ENCODE peak calls at places on chromosomes 2 and 18, in five cellular contexts. M is GM20000, A is posterior cingulate gyrus, L is hypothalamus, T is psoas muscle. R is an unnamed sample.
A peak's percentile ranks its signal among the peaks of the same experiment; 100 is the strongest.

GRCh38 chr2:161199885-161200284 is 39.7 kb downstream of the TANK start:
- DNase-seq in M (peak; percentile 5), A (no peak), L (no peak), T (no peak), R (no peak)

GRCh38 chr2:147204102-147204501 is 640.7 kb upstream of the ACVR2A start:
- DNase-seq in M (no peak), A (no peak), L (no peak), T (no peak), R (no peak)

GRCh38 chr2:103991591-103991990 is 862.3 kb upstream of the POU3F3 start:
- DNase-seq in M (no peak), A (no peak), L (no peak), T (no peak), R (no peak)

GRCh38 chr2:233708942-233709341 is 3.8 kb upstream of the UGT1A5 start:
- DNase-seq in M (no peak), A (no peak), L (no peak), T (no peak), R (no peak)

GRCh38 chr2:232330068-232330999 is 48.2 kb upstream of the ALPP start:
- DNase-seq in M (no peak), A (peak; percentile 69), L (no peak), T (peak; percentile 45), R (no peak)

GRCh38 chr2:125745514-125745913 is 910.4 kb upstream of the GYPC start:
- DNase-seq in M (no peak), A (peak; percentile 92), L (peak; percentile 2), T (no peak), R (no peak)

GRCh38 chr2:178482437-178482836 is 2.2 kb downstream of the PLEKHA3 start:
- DNase-seq in M (peak; percentile 60), A (no peak), L (no peak), T (no peak), R (no peak)

GRCh38 chr2:147086715-147087114 is 758.1 kb upstream of the ACVR2A start:
- DNase-seq in M (no peak), A (no peak), L (no peak), T (no peak), R (no peak)

GRCh38 chr2:72273384-72273783 is 125.7 kb upstream of the CYP26B1 start:
- DNase-seq in M (no peak), A (no peak), L (no peak), T (no peak), R (no peak)

GRCh38 chr18:22523481-22523880 is 105.8 kb upstream of the CTAGE1 start:
- DNase-seq in M (no peak), A (no peak), L (no peak), T (no peak), R (no peak)

GRCh38 chr2:20614201-20615045 is 36.5 kb downstream of the HS1BP3 start:
- DNase-seq in M (no peak), A (peak; percentile 84), L (no peak), T (peak; percentile 85), R (no peak)

GRCh38 chr2:128638741-128639477 is 320.2 kb upstream of the HS6ST1 start:
- DNase-seq in M (no peak), A (peak; percentile 86), L (no peak), T (no peak), R (peak; percentile 83)

GRCh38 chr2:10243926-10244270 is 58.8 kb upstream of the HPCAL1 start:
- DNase-seq in M (no peak), A (peak; percentile 66), L (no peak), T (peak; percentile 15), R (no peak)

GRCh38 chr2:236715077-236715476 is 145.5 kb downstream of the ACKR3 start:
- DNase-seq in M (no peak), A (peak; percentile 62), L (no peak), T (no peak), R (peak; percentile 87)

GRCh38 chr2:205405194-205405593 is 277.1 kb upstream of the NRP2 start:
- DNase-seq in M (no peak), A (no peak), L (no peak), T (no peak), R (no peak)

GRCh38 chr18:78729099-78729467 is 250.5 kb upstream of the SALL3 start:
- DNase-seq in M (no peak), A (peak; percentile 39), L (no peak), T (no peak), R (no peak)

GRCh38 chr18:54233761-54234160 is 9.3 kb upstream of the MBD2 start:
- DNase-seq in M (no peak), A (no peak), L (no peak), T (no peak), R (no peak)

GRCh38 chr18:62637807-62638687 is 77.3 kb upstream of the PHLPP1 start:
- DNase-seq in M (peak; percentile 72), A (no peak), L (no peak), T (no peak), R (no peak)